ENCODE peak calls at places on chromosomes 7 and 10, in nine cellular contexts. K is heart left ventricle, Z is Peyer's patch, L is right lobe of liver, O is HCT116, P is transverse colon, Q is tibial nerve, F is prostate gland, U is A549. W is an unnamed sample.

GRCh38 chr7:151447312-151447711 is 7.4 kb upstream of the CRYGN start:
- DNase-seq in K (peak), Z (no peak), L (no peak), O (no peak), P (no peak), Q (no peak), F (no peak), U (no peak), W (peak)

GRCh38 chr10:27525819-27526218 is 21.7 kb downstream of the RAB18 start:
- DNase-seq in K (no peak), Z (no peak), L (no peak), O (no peak), P (no peak), Q (no peak), F (no peak), U (peak), W (no peak)

GRCh38 chr10:12403119-12403518 is 53.8 kb downstream of the CAMK1D start:
- DNase-seq in K (no peak), Z (peak), L (no peak), O (no peak), P (no peak), Q (no peak), F (no peak), U (no peak), W (peak)

GRCh38 chr7:154759989-154760388 is 242.9 kb downstream of the PAXIP1 start:
- DNase-seq in K (no peak), Z (no peak), L (no peak), O (no peak), P (no peak), Q (no peak), F (no peak), U (no peak), W (no peak)

GRCh38 chr7:140640060-140640611 is 477 bp downstream of the DENND2A start:
- DNase-seq in K (peak), Z (no peak), L (no peak), O (no peak), P (peak), Q (no peak), F (no peak), U (peak), W (peak)

GRCh38 chr7:471191-471865 is 48.3 kb downstream of the PDGFA start:
- DNase-seq in K (no peak), Z (no peak), L (peak), O (no peak), P (no peak), Q (no peak), F (no peak), U (no peak), W (no peak)

GRCh38 chr10:113177163-113177935 is 227.3 kb downstream of the TCF7L2 start:
- DNase-seq in K (peak), Z (no peak), L (no peak), O (no peak), P (no peak), Q (no peak), F (no peak), U (no peak), W (no peak)

GRCh38 chr10:132162590-132163277 is 24.0 kb upstream of the DPYSL4 start:
- DNase-seq in K (peak), Z (no peak), L (no peak), O (no peak), P (peak), Q (no peak), F (peak), U (no peak), W (no peak)

GRCh38 chr7:127810691-127811660 is 159.0 kb downstream of the SND1 start:
- DNase-seq in K (no peak), Z (no peak), L (no peak), O (no peak), P (no peak), Q (no peak), F (no peak), U (no peak), W (no peak)

GRCh38 chr7:141558544-141559183 is 7.5 kb downstream of the AGK start:
- DNase-seq in K (no peak), Z (no peak), L (no peak), O (no peak), P (no peak), Q (no peak), F (no peak), U (no peak), W (no peak)

GRCh38 chr7:132655071-132655761 is 78.9 kb upstream of the PLXNA4 start:
- DNase-seq in K (peak), Z (peak), L (peak), O (no peak), P (peak), Q (peak), F (peak), U (no peak), W (peak)

GRCh38 chr7:34849163-34849960 is 187.9 kb downstream of the DPY19L1 start:
- DNase-seq in K (no peak), Z (no peak), L (no peak), O (no peak), P (no peak), Q (no peak), F (no peak), U (peak), W (no peak)

GRCh38 chr10:82358486-82359097 is 483.6 kb downstream of the NRG3 start:
- DNase-seq in K (peak), Z (no peak), L (no peak), O (no peak), P (no peak), Q (no peak), F (no peak), U (no peak), W (no peak)

GRCh38 chr10:47299989-47300931 is at the start of gene GDF10:
- DNase-seq in K (no peak), Z (no peak), L (no peak), O (no peak), P (no peak), Q (no peak), F (no peak), U (no peak), W (no peak)

GRCh38 chr7:31825576-31825975 is 138.6 kb downstream of the PPP1R17 start:
- DNase-seq in K (no peak), Z (no peak), L (no peak), O (no peak), P (no peak), Q (no peak), F (no peak), U (no peak), W (no peak)

GRCh38 chr7:11182736-11183135 is 209.1 kb downstream of the PHF14 start:
- DNase-seq in K (no peak), Z (no peak), L (no peak), O (no peak), P (no peak), Q (no peak), F (no peak), U (no peak), W (no peak)

GRCh38 chr10:29869593-29869992 is 189.8 kb downstream of the JCAD start:
- DNase-seq in K (no peak), Z (no peak), L (no peak), O (no peak), P (no peak), Q (no peak), F (no peak), U (no peak), W (no peak)

GRCh38 chr10:71835671-71836593 is 15.1 kb downstream of the PSAP start:
- DNase-seq in K (peak), Z (peak), L (peak), O (no peak), P (peak), Q (peak), F (no peak), U (no peak), W (peak)

GRCh38 chr7:103598326-103598905 is 152.4 kb upstream of the SLC26A5 start:
- DNase-seq in K (no peak), Z (no peak), L (no peak), O (no peak), P (no peak), Q (no peak), F (no peak), U (no peak), W (no peak)

GRCh38 chr7:41047789-41048191 is 655.1 kb downstream of the INHBA start:
- DNase-seq in K (peak), Z (no peak), L (no peak), O (no peak), P (no peak), Q (no peak), F (no peak), U (no peak), W (no peak)
- TF ChIP-seq CTCF in K (no peak), Z (no peak), L (no peak), O (no peak), P (no peak), Q (no peak), F (no peak), U (no peak), W (no peak)

GRCh38 chr7:98280791-98281756 is at the start of gene BRI3:
- DNase-seq in K (peak), Z (peak), L (peak), O (peak), P (peak), Q (peak), F (peak), U (peak), W (peak)
- TF ChIP-seq POLR2A in K (no peak), Z (peak), L (peak), O (peak), P (peak), Q (peak), F (peak), U (peak), W (peak)

DNA sequence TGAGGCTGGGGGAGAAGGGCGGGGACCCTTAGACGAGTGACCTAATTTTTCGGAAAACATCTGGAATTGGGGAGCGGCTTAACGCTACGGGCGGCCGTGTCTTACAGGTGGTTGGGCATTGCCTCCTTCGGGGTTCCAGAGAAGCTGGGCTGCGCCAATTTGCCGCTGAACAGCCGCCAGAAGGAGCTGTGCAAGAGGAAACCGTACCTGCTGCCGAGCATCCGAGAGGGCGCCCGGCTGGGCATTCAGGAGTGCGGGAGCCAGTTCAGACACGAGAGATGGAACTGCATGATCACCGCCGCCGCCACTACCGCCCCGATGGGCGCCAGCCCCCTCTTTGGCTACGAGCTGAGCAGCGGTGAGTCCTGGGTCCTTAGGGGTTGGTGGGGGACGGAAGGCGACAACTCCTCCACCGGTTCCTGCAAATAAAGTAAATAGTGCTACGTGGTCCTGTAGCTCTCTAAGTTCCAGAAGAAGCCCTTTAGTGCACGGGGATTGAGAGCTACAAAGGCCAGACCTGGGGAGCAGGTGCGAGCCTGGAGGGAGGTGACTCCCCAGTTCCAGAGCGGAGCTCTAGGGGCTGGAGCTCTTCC is 756 bp downstream of the WNT16 start:
- DNase-seq in K (no peak), Z (peak), L (no peak), O (no peak), P (peak), Q (no peak), F (no peak), U (peak), W (peak)
- H3K4me3 ChIP-seq in K (peak), Z (peak), L (peak), O (peak), P (peak), Q (peak), F (peak), U (peak), W (peak)

DNA sequence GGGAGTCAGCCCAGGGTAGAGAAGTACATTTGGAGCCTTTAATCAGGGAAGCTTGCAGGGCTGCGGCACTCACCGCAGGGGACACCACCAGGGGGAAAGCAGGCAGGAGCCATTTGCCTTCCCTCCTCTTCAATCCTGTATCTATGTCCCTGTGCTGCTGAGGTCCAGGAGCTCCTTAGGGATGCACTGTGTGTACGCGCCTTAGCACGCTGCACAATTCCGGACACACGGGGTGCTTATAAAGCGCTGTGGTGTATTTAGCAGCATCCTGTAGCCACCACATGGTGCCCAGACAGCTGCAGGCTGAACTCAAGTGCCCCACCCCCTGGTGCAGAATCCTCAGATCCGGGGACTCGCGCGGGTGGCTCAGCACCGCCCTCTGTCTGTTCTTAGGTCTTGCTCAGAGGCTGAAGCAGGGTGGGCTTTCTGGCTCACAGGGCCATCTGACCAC is 421.4 kb downstream of the SDK1 start:
- DNase-seq in K (no peak), Z (peak), L (no peak), O (peak), P (no peak), Q (no peak), F (no peak), U (peak), W (peak)
- TF ChIP-seq CTCF in K (no peak), Z (peak), L (peak), O (peak), P (no peak), Q (no peak), F (no peak), U (peak), W (no peak)

W was measured in spleen.